ENCODE peak calls at places on chromosomes 5 and 9, in six cellular contexts. R is HEK293T, V is IMR-90, D is GM12878, T is HepG2, P is K562. M is an unnamed sample.

GRCh38 chr9:70101265-70101664 is 57.6 kb downstream of the MAMDC2 start:
- DNase-seq in D (no peak), P (no peak), V (peak; percentile 85), R (no peak), T (no peak), M (no peak)

GRCh38 chr5:61029456-61030162 is 84.6 kb downstream of the NDUFAF2 start:
- DNase-seq in D (no peak), V (no peak), P (no peak), R (no peak), T (no peak), M (no peak)

GRCh38 chr5:10069781-10070313 is 179.8 kb downstream of the ATPSCKMT start:
- DNase-seq in P (no peak), R (no peak), T (no peak), D (no peak), V (no peak), M (no peak)

GRCh38 chr5:151808451-151809169 is 36.9 kb downstream of the G3BP1 start:
- DNase-seq in T (no peak), V (no peak), P (no peak), R (no peak), D (no peak), M (no peak)

GRCh38 chr5:10635257-10635860 is 71.5 kb downstream of the ANKRD33B start:
- DNase-seq in V (peak; percentile 80), T (no peak), D (peak; percentile 94), P (no peak), R (no peak), M (no peak)

GRCh38 chr5:123814796-123815479 is 303.0 kb downstream of the CSNK1G3 start:
- DNase-seq in R (no peak), T (no peak), D (no peak), P (no peak), V (peak; percentile 18), M (no peak)

GRCh38 chr9:100715100-100715379 is 137.2 kb downstream of the CAVIN4 start:
- DNase-seq in V (no peak), T (no peak), R (no peak), D (no peak), P (no peak), M (no peak)

GRCh38 chr9:88821033-88821748 is 170.1 kb upstream of the S1PR3 start:
- DNase-seq in P (no peak), R (no peak), T (no peak), V (no peak), D (no peak), M (no peak)

GRCh38 chr9:88998911-88999310 is 7.6 kb downstream of the S1PR3 start:
- DNase-seq in D (no peak), R (no peak), V (no peak), P (no peak), T (no peak), M (peak; percentile 65)

GRCh38 chr9:130172161-130172857 is at the start of gene NCS1:
- DNase-seq in T (no peak), V (peak; percentile 61), R (peak; percentile 88), D (no peak), P (peak; percentile 94), M (peak; percentile 90)

GRCh38 chr9:134968011-134968822 is 50.5 kb upstream of the FCN1 start:
- DNase-seq in V (peak; percentile 28), P (no peak), T (no peak), R (peak; percentile 32), D (no peak), M (no peak)

GRCh38 chr5:149205625-149206523 is 64.6 kb downstream of the ABLIM3 start:
- DNase-seq in T (no peak), R (no peak), D (no peak), P (no peak), V (peak; percentile 93), M (no peak)

GRCh38 chr5:152532714-152533113 is 127.6 kb upstream of the NMUR2 start:
- DNase-seq in P (peak; percentile 10), D (peak; percentile 15), V (peak; percentile 56), T (peak; percentile 33), R (peak; percentile 31), M (peak; percentile 28)

GRCh38 chr5:1246711-1247431 is 21.7 kb downstream of the SLC6A18 start:
- DNase-seq in V (no peak), P (peak; percentile 68), T (peak; percentile 45), R (peak; percentile 65), D (no peak), M (peak; percentile 49)

GRCh38 chr5:31993182-31993961 is 180.7 kb downstream of the GOLPH3 start:
- DNase-seq in D (no peak), P (no peak), V (peak; percentile 50), R (no peak), T (no peak), M (no peak)

GRCh38 chr5:142753114-142753764 is 16.9 kb upstream of the ARHGAP26 start:
- DNase-seq in R (no peak), V (no peak), P (no peak), D (no peak), T (no peak), M (peak; percentile 17)

GRCh38 chr5:9148242-9148641 is 397.6 kb downstream of the SEMA5A start:
- DNase-seq in P (no peak), T (no peak), V (peak; percentile 58), D (no peak), R (no peak), M (no peak)

GRCh38 chr5:72226950-72227349 is 93.1 kb downstream of the MRPS27 start:
- DNase-seq in D (no peak), P (peak; percentile 72), T (no peak), R (no peak), V (no peak), M (no peak)

GRCh38 chr9:107358867-107359440 is 75.9 kb downstream of the RAD23B start:
- DNase-seq in V (no peak), R (no peak), P (no peak), T (no peak), D (no peak), M (no peak)

GRCh38 chr5:93570294-93571110 is 10.5 kb downstream of the NR2F1-AS1 start:
- DNase-seq in D (no peak), V (no peak), T (no peak), R (no peak), P (no peak), M (no peak)

GRCh38 chr5:95261369-95262175 is 23.3 kb downstream of the MCTP1 start:
- DNase-seq in P (peak; percentile 15), D (no peak), R (peak; percentile 27), T (peak; percentile 37), V (peak; percentile 49), M (peak; percentile 36)

DNA sequence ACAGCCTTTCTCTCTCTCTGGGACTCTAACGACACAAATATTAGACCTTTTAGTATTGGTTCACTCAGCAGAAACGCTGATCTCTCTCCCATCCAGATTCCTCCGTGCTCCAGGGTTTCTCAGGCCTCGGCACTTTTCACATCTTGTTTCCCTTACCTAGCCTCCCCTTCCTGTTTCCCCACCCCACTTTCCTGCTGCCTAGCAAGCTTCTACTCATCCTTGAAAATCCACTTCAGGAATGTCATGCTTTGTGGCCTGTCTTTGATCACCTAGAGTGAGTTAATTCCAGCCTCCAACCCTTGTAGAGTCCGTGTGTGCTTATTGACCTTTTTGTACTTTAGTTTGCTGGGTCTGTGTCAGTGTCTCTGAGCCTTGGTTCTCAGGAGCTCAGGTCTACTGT is 116.6 kb downstream of the AOPEP start:
- DNase-seq in D (no peak), R (no peak), P (no peak), T (peak; percentile 58), V (no peak), M (no peak)
- TF ChIP-seq BHLHE40 in D (no peak), R (no peak), P (no peak), T (no peak), V (no peak), M (no peak)

GRCh38 chr5:43523662-43524072 is 8.7 kb upstream of the C5orf34 start:
- DNase-seq in P (no peak), V (no peak), R (no peak), T (no peak), D (no peak), M (no peak)
- TF ChIP-seq BHLHE40 in P (no peak), V (no peak), R (no peak), T (no peak), D (no peak), M (no peak)

GRCh38 chr9:110192531-110193326 is 15.2 kb downstream of the C9orf152 start:
- DNase-seq in R (no peak), D (no peak), P (no peak), V (peak; percentile 78), T (no peak), M (peak; percentile 23)
- TF ChIP-seq BHLHE40 in R (no peak), D (no peak), P (no peak), V (no peak), T (no peak), M (no peak)

DNA sequence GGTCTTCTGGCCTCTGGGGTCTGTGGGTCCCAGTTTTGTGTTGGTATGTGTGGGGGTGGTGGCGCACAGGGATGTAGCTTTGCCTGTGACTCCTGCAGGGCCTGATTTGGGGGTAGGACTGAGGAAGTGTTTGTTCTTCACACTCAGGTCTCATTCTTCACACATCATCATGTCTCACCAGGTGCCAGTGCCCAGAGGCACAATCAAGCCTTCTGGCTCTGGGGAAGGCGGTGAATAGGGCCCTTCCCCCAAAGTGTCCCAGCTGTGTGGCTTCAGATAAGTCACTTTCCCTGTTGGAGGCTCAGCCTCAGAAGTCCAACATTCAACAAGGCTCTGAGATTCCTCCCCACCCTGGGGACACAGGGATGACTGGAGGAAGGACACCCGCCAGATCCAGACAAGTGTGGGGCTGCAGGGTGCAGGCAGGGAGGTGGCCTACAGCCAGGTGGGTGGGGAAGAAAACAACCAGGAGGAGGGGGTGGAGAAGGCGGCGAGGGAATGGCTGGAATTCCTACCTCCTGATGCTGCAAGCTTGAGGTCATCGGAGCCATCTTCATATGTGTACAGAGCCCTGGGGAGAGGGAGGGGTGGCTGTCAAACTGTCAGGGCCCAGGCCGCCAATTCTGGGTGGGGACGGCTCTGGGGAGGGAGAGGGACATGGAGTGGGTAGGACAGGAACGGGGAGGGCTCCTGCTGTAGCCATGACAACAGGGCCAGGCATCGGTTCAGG is 4.9 kb downstream of the DBN1 start:
- DNase-seq in P (no peak), R (no peak), D (no peak), V (peak; percentile 70), T (peak; percentile 50), M (peak; percentile 46)
- TF ChIP-seq BHLHE40 in P (no peak), R (no peak), D (no peak), V (no peak), T (no peak), M (no peak)

GRCh38 chr5:66933066-66933465 is 263.5 kb downstream of the CD180 start:
- DNase-seq in R (no peak), V (peak; percentile 86), P (no peak), T (no peak), D (no peak), M (no peak)
- TF ChIP-seq BHLHE40 in R (no peak), V (no peak), P (no peak), T (no peak), D (no peak), M (no peak)

GRCh38 chr5:77882670-77883257 is 106.6 kb upstream of the TBCA start:
- DNase-seq in T (no peak), P (no peak), D (no peak), R (no peak), V (peak; percentile 92), M (peak; percentile 57)
- TF ChIP-seq BHLHE40 in T (no peak), P (no peak), D (no peak), R (no peak), V (no peak), M (no peak)

GRCh38 chr9:31837211-31837610 is 547.2 kb upstream of the ACO1 start:
- DNase-seq in T (no peak), D (no peak), P (no peak), R (no peak), V (no peak), M (no peak)
- TF ChIP-seq BHLHE40 in T (no peak), D (no peak), P (no peak), R (no peak), V (no peak), M (no peak)